ENCODE peak calls at places on chromosome 3, in five cellular contexts. C, E, O, F and L are unnamed samples.

GRCh38 chr3:123672429-123673146 is 87.7 kb upstream of the HACD2 start:
- DNase-seq in C (no peak), E (no peak), O (no peak), F (peak), L (no peak)

GRCh38 chr3:148466143-148466542 is 231.6 kb upstream of the AGTR1 start:
- DNase-seq in C (no peak), E (no peak), O (no peak), F (no peak), L (peak)

GRCh38 chr3:150227839-150228238 is 180.3 kb upstream of the TSC22D2 start:
- DNase-seq in C (peak), E (peak), O (peak), F (peak), L (peak)

GRCh38 chr3:46398186-46398955 is 8.5 kb downstream of the CCR5AS start:
- DNase-seq in C (no peak), E (no peak), O (no peak), F (no peak), L (no peak)

GRCh38 chr3:39146611-39147373 is 6.6 kb downstream of the CSRNP1 start:
- DNase-seq in C (peak), E (peak), O (no peak), F (peak), L (peak)

GRCh38 chr3:127226451-127226850 is 33.5 kb downstream of the PRR23E start:
- DNase-seq in C (no peak), E (no peak), O (no peak), F (no peak), L (no peak)

GRCh38 chr3:25427155-25428002 is 684 bp upstream of the RARB start:
- DNase-seq in C (peak), E (no peak), O (peak), F (peak), L (peak)

GRCh38 chr3:72820405-72820804 is 27.8 kb downstream of the SHQ1 start:
- DNase-seq in C (peak), E (no peak), O (no peak), F (no peak), L (peak)

GRCh38 chr3:127445581-127446368 is 144.8 kb downstream of the TPRA1 start:
- DNase-seq in C (no peak), E (no peak), O (no peak), F (no peak), L (no peak)

GRCh38 chr3:124034809-124035152 is 42.9 kb upstream of the ROPN1 start:
- DNase-seq in C (no peak), E (no peak), O (no peak), F (no peak), L (no peak)

GRCh38 chr3:62607287-62608029 is 234.1 kb upstream of the FEZF2 start:
- DNase-seq in C (peak), E (no peak), O (no peak), F (no peak), L (peak)

GRCh38 chr3:46407976-46408375 is 917 bp downstream of the CCRL2 start:
- DNase-seq in C (no peak), E (no peak), O (no peak), F (no peak), L (no peak)

GRCh38 chr3:111531446-111531845 is 10.6 kb upstream of the CD96 start:
- DNase-seq in C (peak), E (no peak), O (no peak), F (no peak), L (peak)

GRCh38 chr3:146653978-146654377 is 48.8 kb upstream of the PLSCR5 start:
- DNase-seq in C (no peak), E (no peak), O (no peak), F (no peak), L (no peak)

GRCh38 chr3:126713229-126713628 is 9.2 kb downstream of the CHCHD6 start:
- DNase-seq in C (no peak), E (no peak), O (no peak), F (no peak), L (no peak)

GRCh38 chr3:133799794-133800585 is 5.6 kb upstream of the SRPRB start:
- DNase-seq in C (no peak), E (no peak), O (no peak), F (peak), L (no peak)

GRCh38 chr3:963755-964154 is 129.1 kb upstream of the CNTN6 start:
- DNase-seq in C (no peak), E (no peak), O (no peak), F (no peak), L (no peak)

GRCh38 chr3:131007782-131008181 is 18.8 kb downstream of the ASTE1 start:
- DNase-seq in C (peak), E (no peak), O (no peak), F (no peak), L (no peak)

GRCh38 chr3:59812188-59812587 is 762.4 kb upstream of the CFAP20DC start:
- DNase-seq in C (no peak), E (no peak), O (no peak), F (no peak), L (no peak)

GRCh38 chr3:127089487-127090145 is 103.3 kb upstream of the PRR23E start:
- DNase-seq in C (peak), E (no peak), O (no peak), F (no peak), L (no peak)

GRCh38 chr3:11803977-11804903 is 42.4 kb downstream of the TAMM41 start:
- DNase-seq in C (peak), E (peak), O (peak), F (peak), L (peak)

GRCh38 chr3:169390310-169390731 is 273.2 kb downstream of the MECOM start:
- DNase-seq in C (no peak), E (no peak), O (no peak), F (no peak), L (no peak)

GRCh38 chr3:89025185-89025584 is 82.2 kb upstream of the EPHA3 start:
- DNase-seq in C (no peak), E (no peak), O (no peak), F (no peak), L (no peak)

GRCh38 chr3:48157950-48158376 is 30.3 kb downstream of the CDC25A start:
- DNase-seq in C (peak), E (peak), O (peak), F (peak), L (peak)

GRCh38 chr3:194879991-194880939 is 194.6 kb downstream of the FAM43A start:
- DNase-seq in C (peak), E (no peak), O (no peak), F (no peak), L (no peak)

GRCh38 chr3:80785475-80785874 is 976.0 kb downstream of the GBE1 start:
- DNase-seq in C (no peak), E (no peak), O (no peak), F (peak), L (no peak)

GRCh38 chr3:151305081-151305777 is 11.4 kb downstream of the GPR87 start:
- DNase-seq in C (peak), E (peak), O (no peak), F (peak), L (peak)

GRCh38 chr3:13215940-13216546 is 142.8 kb upstream of the IQSEC1 start:
- DNase-seq in C (peak), E (peak), O (no peak), F (peak), L (peak)

GRCh38 chr3:134640872-134641470 is 9.9 kb downstream of the KY start:
- DNase-seq in C (peak), E (peak), O (peak), F (peak), L (peak)

GRCh38 chr3:104549099-104549714 is 817.5 kb upstream of the ALCAM start:
- DNase-seq in C (no peak), E (no peak), O (no peak), F (no peak), L (no peak)

GRCh38 chr3:141093971-141094401 is 42.8 kb downstream of the SPSB4 start:
- DNase-seq in C (no peak), E (no peak), O (no peak), F (no peak), L (no peak)

GRCh38 chr3:64354221-64354620 is 129.0 kb upstream of the PRICKLE2 start:
- DNase-seq in C (no peak), E (no peak), O (no peak), F (no peak), L (peak)

GRCh38 chr3:36876181-36876936 is 68.5 kb downstream of the TRANK1 start:
- DNase-seq in C (no peak), E (no peak), O (no peak), F (no peak), L (no peak)

GRCh38 chr3:12893247-12893646 is 51.9 kb upstream of the RPL32 start:
- DNase-seq in C (no peak), E (no peak), O (no peak), F (no peak), L (no peak)

GRCh38 chr3:60094392-60094947 is 1044.6 kb upstream of the CFAP20DC start:
- DNase-seq in C (no peak), E (no peak), O (no peak), F (no peak), L (no peak)

DNA sequence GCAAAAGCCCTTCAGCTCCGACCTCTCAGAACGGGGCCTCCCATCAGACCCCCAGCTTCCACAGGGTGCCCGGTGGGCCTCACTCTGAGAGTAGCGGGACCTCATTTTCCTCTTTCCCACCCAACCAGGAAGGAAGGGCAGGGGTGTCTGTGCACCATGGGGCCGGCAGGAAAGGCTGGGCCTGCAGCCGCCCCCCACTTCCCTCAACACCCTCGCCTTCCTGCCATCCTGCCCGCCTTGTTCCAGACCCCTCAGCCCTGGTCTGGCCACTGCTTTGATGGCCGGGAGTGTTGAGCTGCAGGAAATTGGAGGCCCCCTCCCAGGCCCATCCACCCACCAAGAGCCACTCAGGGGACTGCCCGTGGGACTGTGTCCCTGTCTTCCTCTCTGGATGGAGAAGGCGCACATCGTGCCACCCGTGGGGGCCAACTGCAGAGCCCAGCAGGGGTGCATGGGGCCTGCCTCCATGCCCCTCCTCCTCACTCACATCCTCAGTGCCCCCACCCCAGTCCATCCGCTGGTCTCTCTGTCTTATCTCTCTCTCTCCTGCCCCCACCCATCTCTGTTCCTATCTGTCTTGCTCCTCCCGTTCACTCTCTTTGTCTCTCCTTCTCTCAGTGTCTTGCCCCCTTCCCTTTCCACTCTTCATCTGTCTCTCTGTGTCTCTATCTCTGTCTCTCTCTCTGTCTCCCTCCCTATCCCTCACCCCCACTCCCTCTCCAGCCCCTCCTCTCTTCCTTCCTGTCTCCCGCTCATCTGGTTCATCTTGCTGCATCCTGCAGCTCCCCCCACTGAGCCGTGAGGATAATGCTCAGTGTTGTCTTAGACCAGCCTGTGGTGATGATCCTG is 1.8 kb upstream of the PLXND1 start:
- DNase-seq in C (peak), E (no peak), O (no peak), F (no peak), L (peak)
- TF ChIP-seq CTCF in C (peak), E (no peak), O (peak), F (peak), L (peak)

DNA sequence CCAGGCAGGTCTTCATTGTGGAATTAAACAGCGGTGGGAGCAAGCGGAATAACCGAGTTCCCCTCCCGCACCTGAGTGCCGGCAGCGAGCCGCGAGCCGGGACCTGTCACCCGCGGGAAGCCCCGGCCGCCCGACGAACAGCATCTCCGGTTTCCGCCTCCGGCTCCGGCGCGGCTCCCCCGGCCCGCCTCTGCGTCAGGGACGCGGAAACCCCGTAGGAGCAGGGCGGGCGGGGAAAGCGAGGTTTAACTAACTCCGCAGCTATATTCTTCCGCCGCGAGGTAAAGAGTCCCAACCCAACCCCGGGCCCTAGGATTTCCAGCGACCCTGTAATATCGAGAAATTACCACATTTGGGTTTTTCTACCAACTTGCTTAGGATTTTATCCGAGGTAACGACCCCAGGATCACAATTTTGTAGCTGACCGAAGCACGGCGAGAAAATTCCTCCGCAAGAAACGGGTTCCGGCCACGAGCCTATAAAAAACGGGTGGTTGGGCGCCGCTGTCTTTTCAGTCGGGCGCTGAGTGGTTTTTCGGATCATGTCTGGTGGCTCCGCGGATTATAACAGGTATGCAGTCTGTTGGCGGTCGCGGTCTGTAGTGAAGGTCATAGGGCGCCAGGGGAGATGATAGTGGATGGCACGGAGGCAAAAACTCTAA is at the start of gene EIF4A2:
- DNase-seq in C (peak), E (peak), O (peak), F (peak), L (peak)
- H3K27ac ChIP-seq in C (peak), E (peak), O (peak), F (peak), L (peak)

DNA sequence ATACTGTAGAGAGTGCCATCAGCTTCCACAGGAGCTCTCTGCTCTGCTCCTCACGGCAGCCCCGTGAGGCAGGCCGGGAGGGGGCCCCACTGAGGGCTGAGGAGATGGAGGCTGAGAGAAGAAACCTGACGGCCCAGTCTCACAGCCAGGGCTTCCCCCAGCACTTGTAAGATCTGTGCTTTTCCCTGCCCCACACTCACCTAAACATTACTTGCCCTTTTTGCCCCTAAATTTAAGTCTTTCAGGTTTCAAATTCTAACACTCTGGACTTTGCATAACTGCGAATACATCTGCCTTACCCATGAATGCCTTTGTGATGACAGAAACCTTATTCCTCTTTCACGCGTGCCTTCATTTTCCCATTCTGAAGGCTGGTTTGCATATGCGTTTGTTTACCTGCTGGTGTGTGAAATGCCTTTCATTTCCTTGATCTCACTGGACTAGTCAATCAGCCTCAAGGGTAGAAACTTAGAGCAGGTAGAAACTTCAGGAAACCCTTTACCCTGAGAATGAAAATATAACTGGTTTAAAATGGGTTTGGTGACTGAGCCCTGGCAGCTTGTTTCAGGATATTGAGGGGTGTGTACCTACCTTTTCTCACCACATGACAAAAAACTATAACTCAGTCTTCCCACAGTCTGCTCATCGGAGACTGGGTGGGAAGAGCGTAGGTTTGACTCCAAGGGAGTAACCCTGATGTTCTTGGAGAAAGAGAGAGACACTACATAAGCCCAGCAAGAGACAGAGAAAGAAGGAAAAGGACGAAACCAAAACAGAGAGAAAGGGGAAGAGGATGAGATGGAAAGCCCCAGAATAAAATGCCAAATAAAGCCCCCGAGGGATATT is 20.1 kb downstream of the SLC12A8 start:
- DNase-seq in C (no peak), E (no peak), O (no peak), F (no peak), L (no peak)
- TF ChIP-seq CTCF in C (no peak), E (no peak), O (peak), F (peak), L (peak)

DNA sequence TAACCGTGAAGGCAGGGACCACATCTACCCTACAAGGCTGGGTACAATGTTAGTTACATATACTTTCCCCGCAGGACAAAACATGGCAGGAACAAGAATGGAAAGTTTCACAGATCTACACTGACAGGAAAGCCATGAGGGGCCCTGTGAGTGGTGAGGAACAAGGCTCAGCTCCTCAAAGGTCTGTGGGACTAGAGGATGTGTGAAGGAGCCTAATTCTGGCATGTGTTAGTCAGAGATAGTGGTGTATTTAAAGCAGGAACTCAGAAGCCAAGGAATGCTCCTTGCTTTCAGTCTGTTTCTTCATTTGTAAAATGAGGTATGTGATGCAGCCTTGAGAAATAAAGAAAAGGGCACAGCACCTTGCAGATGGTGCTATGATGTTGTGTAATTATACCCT is 25.1 kb downstream of the ETV5 start:
- DNase-seq in C (no peak), E (no peak), O (peak), F (no peak), L (no peak)
- H3K27ac ChIP-seq in C (no peak), E (no peak), O (peak), F (no peak), L (no peak)

GRCh38 chr3:54843352-54843751 is 84.5 kb downstream of the LRTM1 start:
- DNase-seq in C (no peak), E (no peak), O (no peak), F (no peak), L (no peak)

GRCh38 chr3:54835701-54836100 is 92.2 kb downstream of the LRTM1 start:
- DNase-seq in C (no peak), E (no peak), O (no peak), F (no peak), L (no peak)

GRCh38 chr3:54836876-54837275 is 91.0 kb downstream of the LRTM1 start:
- DNase-seq in C (no peak), E (no peak), O (no peak), F (no peak), L (no peak)

GRCh38 chr3:54841461-54841860 is 86.4 kb downstream of the LRTM1 start:
- DNase-seq in C (no peak), E (no peak), O (no peak), F (no peak), L (no peak)

DNA sequence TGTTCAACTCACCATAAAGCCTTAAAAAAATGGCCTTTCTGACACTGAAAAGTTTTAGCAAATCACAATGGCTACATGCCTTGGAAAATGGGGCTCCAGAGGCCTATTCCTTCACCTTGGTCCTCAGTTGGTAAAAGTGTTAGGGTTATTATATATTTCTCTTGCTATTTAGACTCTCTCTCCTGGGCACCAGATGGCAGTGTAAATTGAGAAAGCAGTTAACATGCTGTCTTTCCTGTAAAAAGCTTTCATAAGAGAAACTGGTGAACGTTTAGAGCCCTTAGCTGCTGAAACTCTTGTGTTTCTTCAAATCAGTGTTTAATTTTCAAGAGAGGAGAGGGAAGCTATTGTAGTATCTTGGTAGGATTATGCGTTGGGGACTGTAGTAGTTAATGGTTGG is 89.9 kb downstream of the LRTM1 start:
- DNase-seq in C (peak), E (no peak), O (no peak), F (no peak), L (peak)
- TF ChIP-seq CTCF in C (no peak), E (no peak), O (peak), F (no peak), L (peak)